ENCODE peak calls at places on chromosomes 11 and 22, in seven cellular contexts. T is pancreas, C is AG04449, W is left ventricle myocardium inferior, U is NB4, M is transverse colon, Y is foreskin fibroblast. S is an unnamed sample.

GRCh38 chr11:37988031-37988430 is 1390.0 kb upstream of the RAG2 start:
- DNase-seq in T (no peak), C (no peak), W (no peak), U (no peak), M (no peak), Y (peak), S (no peak)

GRCh38 chr11:117911694-117912093 is 17.5 kb downstream of the TMPRSS13 start:
- DNase-seq in T (no peak), C (no peak), W (no peak), U (no peak), M (no peak), Y (no peak), S (no peak)

GRCh38 chr11:101091781-101092180 is 37.8 kb downstream of the PGR start:
- DNase-seq in T (no peak), C (no peak), W (no peak), U (no peak), M (no peak), Y (no peak), S (no peak)

GRCh38 chr11:42524534-42525227 is 787.1 kb upstream of the API5 start:
- DNase-seq in T (peak), C (no peak), W (peak), U (peak), M (peak), Y (peak), S (no peak)

GRCh38 chr22:37807410-37808293 is at the start of gene GCAT:
- DNase-seq in T (peak), C (peak), W (peak), U (peak), M (peak), Y (peak), S (peak)

GRCh38 chr11:78949976-78950690 is 375.5 kb upstream of the NARS2 start:
- DNase-seq in T (no peak), C (no peak), W (no peak), U (no peak), M (no peak), Y (no peak), S (no peak)

GRCh38 chr11:65410936-65411680 is 11.5 kb upstream of the NEAT1 start:
- DNase-seq in T (no peak), C (no peak), W (peak), U (no peak), M (no peak), Y (no peak), S (peak)

GRCh38 chr11:69450064-69450856 is 31.2 kb upstream of the LINC01488 start:
- DNase-seq in T (no peak), C (no peak), W (peak), U (no peak), M (no peak), Y (no peak), S (no peak)

GRCh38 chr22:17065433-17065832 is 19.4 kb upstream of the IL17RA start:
- DNase-seq in T (no peak), C (no peak), W (no peak), U (peak), M (no peak), Y (no peak), S (no peak)

GRCh38 chr22:28297504-28297903 is 378.4 kb upstream of the PITPNB start:
- DNase-seq in T (no peak), C (no peak), W (no peak), U (peak), M (peak), Y (no peak), S (no peak)

GRCh38 chr11:35615911-35616900 is 2.1 kb upstream of the FJX1 start:
- DNase-seq in T (no peak), C (no peak), W (no peak), U (peak), M (no peak), Y (peak), S (no peak)

GRCh38 chr11:12642040-12642439 is 32.2 kb upstream of the TEAD1 start:
- DNase-seq in T (no peak), C (no peak), W (no peak), U (no peak), M (no peak), Y (peak), S (no peak)

GRCh38 chr11:32088117-32088941 is 2.5 kb upstream of the RCN1 start:
- DNase-seq in T (peak), C (peak), W (peak), U (peak), M (no peak), Y (peak), S (no peak)

GRCh38 chr22:23689414-23689813 is 1.4 kb upstream of the RGL4 start:
- DNase-seq in T (no peak), C (no peak), W (no peak), U (no peak), M (no peak), Y (no peak), S (no peak)

GRCh38 chr11:88301478-88302140 is 35.9 kb downstream of the CTSC start:
- DNase-seq in T (no peak), C (no peak), W (no peak), U (no peak), M (no peak), Y (peak), S (no peak)

GRCh38 chr22:44450503-44450902 is 47.5 kb downstream of the RTL6 start:
- DNase-seq in T (no peak), C (no peak), W (no peak), U (no peak), M (no peak), Y (no peak), S (no peak)

GRCh38 chr11:72039108-72039850 is 40.6 kb downstream of the IL18BP start:
- DNase-seq in T (peak), C (no peak), W (no peak), U (no peak), M (peak), Y (peak), S (peak)
- H3K4me3 ChIP-seq in T (peak), C (peak), W (peak), U (no peak), M (peak), Y (peak), S (peak)

GRCh38 chr11:46446343-46446751 is 54.8 kb upstream of the CHRM4 start:
- DNase-seq in T (no peak), C (peak), W (no peak), U (no peak), M (no peak), Y (peak), S (peak)
- TF ChIP-seq CTCF in T (no peak), C (peak), W (peak), U (no peak), M (no peak), Y (peak), S (no peak)

DNA sequence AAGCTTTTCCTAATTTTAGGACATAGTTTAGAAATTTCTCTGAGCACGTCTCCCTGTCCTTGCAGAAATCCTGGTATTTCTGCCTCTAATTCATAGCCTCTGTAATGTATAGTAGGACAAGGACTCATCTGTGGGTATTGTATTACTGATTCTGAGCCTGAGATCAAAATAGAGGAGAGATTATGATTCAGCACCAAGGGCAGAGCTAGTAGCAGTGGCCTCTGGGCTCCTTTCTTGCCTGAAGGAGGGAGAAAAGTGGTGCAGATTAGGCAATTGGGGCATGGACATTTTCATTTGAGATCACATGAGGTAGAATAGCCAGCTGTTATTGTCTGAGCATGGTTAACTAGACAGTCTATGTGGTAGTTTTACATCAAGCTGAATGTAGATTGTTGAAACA is 2.8 kb downstream of the MADD start:
- DNase-seq in T (no peak), C (no peak), W (no peak), U (peak), M (no peak), Y (peak), S (no peak)
- H3K4me3 ChIP-seq in T (no peak), C (no peak), W (peak), U (no peak), M (no peak), Y (no peak), S (no peak)

DNA sequence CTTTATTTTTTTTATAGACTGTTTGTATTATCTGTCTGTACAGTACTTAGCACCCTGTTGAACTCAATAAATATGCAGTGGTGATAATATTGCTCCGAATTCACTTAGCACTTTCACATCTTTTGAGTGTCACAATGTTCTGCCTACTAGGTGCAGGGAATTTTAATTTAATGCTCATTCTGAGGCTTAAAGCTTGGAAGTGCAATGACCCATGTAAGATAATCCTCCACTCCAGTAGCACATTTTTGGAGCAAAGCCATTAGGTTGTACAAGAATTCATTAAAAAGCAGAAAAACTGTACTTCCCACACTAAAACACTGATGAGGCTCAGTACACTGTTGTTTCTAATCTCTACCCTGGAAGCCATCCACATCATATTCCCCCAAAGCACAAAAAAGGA is 255.3 kb upstream of the MTNR1B start:
- DNase-seq in T (no peak), C (no peak), W (no peak), U (no peak), M (no peak), Y (no peak), S (no peak)
- TF ChIP-seq CTCF in T (no peak), C (no peak), W (no peak), U (no peak), M (no peak), Y (no peak), S (no peak)

DNA sequence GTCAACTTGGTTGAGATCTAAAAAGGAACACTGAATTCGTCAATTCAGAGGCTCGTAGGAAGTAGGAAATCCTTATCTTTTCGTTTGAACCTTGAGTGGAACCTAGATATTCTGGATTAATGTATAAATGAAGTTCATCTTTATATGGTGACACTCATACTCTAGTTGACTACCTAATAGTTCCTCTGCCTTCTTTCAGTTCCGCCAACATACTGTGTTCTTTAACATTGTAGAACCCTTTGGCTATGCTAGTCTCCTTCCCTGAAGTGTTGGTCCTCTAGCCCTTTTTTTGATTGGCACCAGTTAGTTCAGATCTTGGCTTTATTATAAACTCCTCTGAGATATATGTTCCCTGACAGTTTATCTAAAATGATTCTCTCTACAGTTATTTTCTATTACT is 1.5 kb downstream of the ATM start:
- DNase-seq in T (no peak), C (no peak), W (no peak), U (no peak), M (no peak), Y (no peak), S (no peak)
- H3K4me3 ChIP-seq in T (peak), C (peak), W (peak), U (peak), M (peak), Y (peak), S (no peak)

S was measured in mucosa of descending colon.